ENCODE peak calls at places on chromosomes 13 and 19, in eight cellular contexts. One of them, this sample, is unnamed.

GRCh38 chr19:16274466-16274865 is 50.2 kb upstream of the KLF2 start:
- DNase-seq in fibroblast of the conjunctiva: no peak
- DNase-seq in effector memory CD8-positive, alpha-beta T cell: no peak
- DNase-seq in non-pigmented ciliary epithelial cell: no peak
- DNase-seq in NCI-H1105: no peak
- DNase-seq in stimulated activated CD8-positive, alpha-beta memory T cell treated with anti-CD3 and anti-CD28 coated beads, Interleukin-4, amount 100 ng/mL, for 4 hours: no peak
- DNase-seq in epithelial cell of esophagus: no peak
- DNase-seq in endothelial cell: no peak
- DNase-seq in this sample: no peak

GRCh38 chr13:110137677-110138008 is 169.3 kb downstream of the COL4A1 start:
- DNase-seq in endothelial cell: no peak
- DNase-seq in NCI-H1105: peak; percentile 82
- DNase-seq in stimulated activated CD8-positive, alpha-beta memory T cell treated with anti-CD3 and anti-CD28 coated beads, Interleukin-4, amount 100 ng/mL, for 4 hours: no peak
- DNase-seq in effector memory CD8-positive, alpha-beta T cell: no peak
- DNase-seq in non-pigmented ciliary epithelial cell: no peak
- DNase-seq in epithelial cell of esophagus: no peak
- DNase-seq in fibroblast of the conjunctiva: no peak
- DNase-seq in this sample: no peak

GRCh38 chr19:15469513-15470297 is 5.4 kb upstream of the RASAL3 start:
- DNase-seq in epithelial cell of esophagus: no peak
- DNase-seq in NCI-H1105: no peak
- DNase-seq in fibroblast of the conjunctiva: no peak
- DNase-seq in effector memory CD8-positive, alpha-beta T cell: no peak
- DNase-seq in stimulated activated CD8-positive, alpha-beta memory T cell treated with anti-CD3 and anti-CD28 coated beads, Interleukin-4, amount 100 ng/mL, for 4 hours: no peak
- DNase-seq in non-pigmented ciliary epithelial cell: no peak
- DNase-seq in endothelial cell: no peak
- DNase-seq in this sample: no peak

GRCh38 chr19:4988770-4989251 is 19.9 kb downstream of the KDM4B start:
- DNase-seq in NCI-H1105: no peak
- DNase-seq in non-pigmented ciliary epithelial cell: no peak
- DNase-seq in fibroblast of the conjunctiva: peak; percentile 24
- DNase-seq in epithelial cell of esophagus: peak; percentile 18
- DNase-seq in effector memory CD8-positive, alpha-beta T cell: no peak
- DNase-seq in stimulated activated CD8-positive, alpha-beta memory T cell treated with anti-CD3 and anti-CD28 coated beads, Interleukin-4, amount 100 ng/mL, for 4 hours: no peak
- DNase-seq in endothelial cell: no peak
- DNase-seq in this sample: peak; percentile 92

GRCh38 chr19:51365211-51366049 is 758 bp downstream of the ETFB start:
- DNase-seq in effector memory CD8-positive, alpha-beta T cell: no peak
- DNase-seq in NCI-H1105: no peak
- DNase-seq in epithelial cell of esophagus: peak; percentile 39
- DNase-seq in stimulated activated CD8-positive, alpha-beta memory T cell treated with anti-CD3 and anti-CD28 coated beads, Interleukin-4, amount 100 ng/mL, for 4 hours: no peak
- DNase-seq in endothelial cell: no peak
- DNase-seq in non-pigmented ciliary epithelial cell: no peak
- DNase-seq in fibroblast of the conjunctiva: no peak
- DNase-seq in this sample: no peak

GRCh38 chr13:47757681-47758080 is 243.4 kb downstream of the SUCLA2 start:
- DNase-seq in epithelial cell of esophagus: no peak
- DNase-seq in non-pigmented ciliary epithelial cell: no peak
- DNase-seq in fibroblast of the conjunctiva: no peak
- DNase-seq in NCI-H1105: no peak
- DNase-seq in effector memory CD8-positive, alpha-beta T cell: no peak
- DNase-seq in stimulated activated CD8-positive, alpha-beta memory T cell treated with anti-CD3 and anti-CD28 coated beads, Interleukin-4, amount 100 ng/mL, for 4 hours: no peak
- DNase-seq in endothelial cell: no peak
- DNase-seq in this sample: no peak

GRCh38 chr19:10968527-10969081 is 7.8 kb downstream of the SMARCA4 start:
- DNase-seq in fibroblast of the conjunctiva: no peak
- DNase-seq in non-pigmented ciliary epithelial cell: no peak
- DNase-seq in stimulated activated CD8-positive, alpha-beta memory T cell treated with anti-CD3 and anti-CD28 coated beads, Interleukin-4, amount 100 ng/mL, for 4 hours: no peak
- DNase-seq in effector memory CD8-positive, alpha-beta T cell: no peak
- DNase-seq in endothelial cell: no peak
- DNase-seq in epithelial cell of esophagus: no peak
- DNase-seq in NCI-H1105: peak; percentile 60
- DNase-seq in this sample: no peak

GRCh38 chr19:2609389-2610116 is 92.9 kb downstream of the GNG7 start:
- DNase-seq in stimulated activated CD8-positive, alpha-beta memory T cell treated with anti-CD3 and anti-CD28 coated beads, Interleukin-4, amount 100 ng/mL, for 4 hours: no peak
- DNase-seq in endothelial cell: no peak
- DNase-seq in NCI-H1105: no peak
- DNase-seq in non-pigmented ciliary epithelial cell: no peak
- DNase-seq in epithelial cell of esophagus: no peak
- DNase-seq in effector memory CD8-positive, alpha-beta T cell: no peak
- DNase-seq in fibroblast of the conjunctiva: no peak
- DNase-seq in this sample: peak; percentile 60

GRCh38 chr19:39870171-39870971 is 24.2 kb upstream of the FBL start:
- DNase-seq in NCI-H1105: peak; percentile 38
- DNase-seq in effector memory CD8-positive, alpha-beta T cell: no peak
- DNase-seq in epithelial cell of esophagus: no peak
- DNase-seq in stimulated activated CD8-positive, alpha-beta memory T cell treated with anti-CD3 and anti-CD28 coated beads, Interleukin-4, amount 100 ng/mL, for 4 hours: no peak
- DNase-seq in non-pigmented ciliary epithelial cell: no peak
- DNase-seq in endothelial cell: no peak
- DNase-seq in fibroblast of the conjunctiva: no peak
- DNase-seq in this sample: no peak

GRCh38 chr13:37479901-37480300 is 118.7 kb downstream of the POSTN start:
- DNase-seq in epithelial cell of esophagus: no peak
- DNase-seq in stimulated activated CD8-positive, alpha-beta memory T cell treated with anti-CD3 and anti-CD28 coated beads, Interleukin-4, amount 100 ng/mL, for 4 hours: no peak
- DNase-seq in fibroblast of the conjunctiva: no peak
- DNase-seq in non-pigmented ciliary epithelial cell: no peak
- DNase-seq in endothelial cell: no peak
- DNase-seq in effector memory CD8-positive, alpha-beta T cell: no peak
- DNase-seq in NCI-H1105: no peak
- DNase-seq in this sample: no peak

GRCh38 chr19:41616785-41617621 is 9.9 kb downstream of the CEACAM4 start:
- DNase-seq in epithelial cell of esophagus: peak; percentile 41
- DNase-seq in non-pigmented ciliary epithelial cell: no peak
- DNase-seq in endothelial cell: peak; percentile 69
- DNase-seq in effector memory CD8-positive, alpha-beta T cell: no peak
- DNase-seq in NCI-H1105: no peak
- DNase-seq in fibroblast of the conjunctiva: no peak
- DNase-seq in stimulated activated CD8-positive, alpha-beta memory T cell treated with anti-CD3 and anti-CD28 coated beads, Interleukin-4, amount 100 ng/mL, for 4 hours: no peak
- DNase-seq in this sample: no peak

GRCh38 chr19:54188224-54188871 is 1.0 kb downstream of the MBOAT7 start:
- DNase-seq in non-pigmented ciliary epithelial cell: no peak
- DNase-seq in stimulated activated CD8-positive, alpha-beta memory T cell treated with anti-CD3 and anti-CD28 coated beads, Interleukin-4, amount 100 ng/mL, for 4 hours: no peak
- DNase-seq in endothelial cell: no peak
- DNase-seq in NCI-H1105: no peak
- DNase-seq in epithelial cell of esophagus: peak; percentile 26
- DNase-seq in fibroblast of the conjunctiva: no peak
- DNase-seq in effector memory CD8-positive, alpha-beta T cell: no peak
- DNase-seq in this sample: no peak

GRCh38 chr19:5228490-5228889 is 112.1 kb downstream of the PTPRS start:
- DNase-seq in endothelial cell: no peak
- DNase-seq in effector memory CD8-positive, alpha-beta T cell: no peak
- DNase-seq in epithelial cell of esophagus: no peak
- DNase-seq in fibroblast of the conjunctiva: no peak
- DNase-seq in NCI-H1105: no peak
- DNase-seq in stimulated activated CD8-positive, alpha-beta memory T cell treated with anti-CD3 and anti-CD28 coated beads, Interleukin-4, amount 100 ng/mL, for 4 hours: no peak
- DNase-seq in non-pigmented ciliary epithelial cell: no peak
- DNase-seq in this sample: no peak

GRCh38 chr19:5024282-5024681 is 55.4 kb downstream of the KDM4B start:
- DNase-seq in NCI-H1105: no peak
- DNase-seq in endothelial cell: no peak
- DNase-seq in effector memory CD8-positive, alpha-beta T cell: no peak
- DNase-seq in non-pigmented ciliary epithelial cell: no peak
- DNase-seq in epithelial cell of esophagus: no peak
- DNase-seq in fibroblast of the conjunctiva: no peak
- DNase-seq in stimulated activated CD8-positive, alpha-beta memory T cell treated with anti-CD3 and anti-CD28 coated beads, Interleukin-4, amount 100 ng/mL, for 4 hours: no peak
- DNase-seq in this sample: no peak

GRCh38 chr13:65966991-65967451 is 1263.1 kb downstream of the PCDH9 start:
- DNase-seq in endothelial cell: no peak
- DNase-seq in effector memory CD8-positive, alpha-beta T cell: no peak
- DNase-seq in epithelial cell of esophagus: peak; percentile 59
- DNase-seq in fibroblast of the conjunctiva: no peak
- DNase-seq in NCI-H1105: no peak
- DNase-seq in stimulated activated CD8-positive, alpha-beta memory T cell treated with anti-CD3 and anti-CD28 coated beads, Interleukin-4, amount 100 ng/mL, for 4 hours: no peak
- DNase-seq in non-pigmented ciliary epithelial cell: no peak
- DNase-seq in this sample: no peak

GRCh38 chr13:45464141-45464686 is 525 bp upstream of the COG3 start:
- DNase-seq in non-pigmented ciliary epithelial cell: no peak
- DNase-seq in endothelial cell: no peak
- DNase-seq in effector memory CD8-positive, alpha-beta T cell: no peak
- DNase-seq in stimulated activated CD8-positive, alpha-beta memory T cell treated with anti-CD3 and anti-CD28 coated beads, Interleukin-4, amount 100 ng/mL, for 4 hours: no peak
- DNase-seq in epithelial cell of esophagus: no peak
- DNase-seq in fibroblast of the conjunctiva: no peak
- DNase-seq in NCI-H1105: no peak
- DNase-seq in this sample: no peak

GRCh38 chr19:5294403-5295160 is 46.0 kb downstream of the PTPRS start:
- DNase-seq in endothelial cell: no peak
- DNase-seq in effector memory CD8-positive, alpha-beta T cell: no peak
- DNase-seq in stimulated activated CD8-positive, alpha-beta memory T cell treated with anti-CD3 and anti-CD28 coated beads, Interleukin-4, amount 100 ng/mL, for 4 hours: no peak
- DNase-seq in epithelial cell of esophagus: no peak
- DNase-seq in fibroblast of the conjunctiva: no peak
- DNase-seq in NCI-H1105: no peak
- DNase-seq in non-pigmented ciliary epithelial cell: no peak
- DNase-seq in this sample: no peak

GRCh38 chr13:97568850-97569249 is 134.9 kb downstream of the RAP2A start:
- DNase-seq in NCI-H1105: no peak
- DNase-seq in non-pigmented ciliary epithelial cell: no peak
- DNase-seq in epithelial cell of esophagus: peak; percentile 45
- DNase-seq in stimulated activated CD8-positive, alpha-beta memory T cell treated with anti-CD3 and anti-CD28 coated beads, Interleukin-4, amount 100 ng/mL, for 4 hours: no peak
- DNase-seq in fibroblast of the conjunctiva: no peak
- DNase-seq in effector memory CD8-positive, alpha-beta T cell: no peak
- DNase-seq in endothelial cell: peak; percentile 56
- DNase-seq in this sample: no peak

GRCh38 chr19:48111280-48111679 is 663 bp upstream of the PLA2G4C start:
- DNase-seq in epithelial cell of esophagus: no peak
- DNase-seq in endothelial cell: no peak
- DNase-seq in effector memory CD8-positive, alpha-beta T cell: no peak
- DNase-seq in NCI-H1105: no peak
- DNase-seq in fibroblast of the conjunctiva: no peak
- DNase-seq in non-pigmented ciliary epithelial cell: no peak
- DNase-seq in stimulated activated CD8-positive, alpha-beta memory T cell treated with anti-CD3 and anti-CD28 coated beads, Interleukin-4, amount 100 ng/mL, for 4 hours: no peak
- DNase-seq in this sample: no peak

GRCh38 chr19:2711175-2711936 is 8.9 kb upstream of the GNG7 start:
- DNase-seq in endothelial cell: no peak
- DNase-seq in effector memory CD8-positive, alpha-beta T cell: no peak
- DNase-seq in fibroblast of the conjunctiva: no peak
- DNase-seq in stimulated activated CD8-positive, alpha-beta memory T cell treated with anti-CD3 and anti-CD28 coated beads, Interleukin-4, amount 100 ng/mL, for 4 hours: no peak
- DNase-seq in NCI-H1105: no peak
- DNase-seq in epithelial cell of esophagus: peak; percentile 19
- DNase-seq in non-pigmented ciliary epithelial cell: peak; percentile 43
- DNase-seq in this sample: no peak

GRCh38 chr19:38524994-38525634 is 91.6 kb downstream of the RYR1 start:
- DNase-seq in epithelial cell of esophagus: no peak
- DNase-seq in fibroblast of the conjunctiva: no peak
- DNase-seq in stimulated activated CD8-positive, alpha-beta memory T cell treated with anti-CD3 and anti-CD28 coated beads, Interleukin-4, amount 100 ng/mL, for 4 hours: no peak
- DNase-seq in endothelial cell: no peak
- DNase-seq in NCI-H1105: no peak
- DNase-seq in effector memory CD8-positive, alpha-beta T cell: no peak
- DNase-seq in non-pigmented ciliary epithelial cell: no peak
- DNase-seq in this sample: no peak

GRCh38 chr13:92103673-92104296 is 705.4 kb downstream of the GPC5 start:
- DNase-seq in NCI-H1105: no peak
- DNase-seq in endothelial cell: no peak
- DNase-seq in epithelial cell of esophagus: no peak
- DNase-seq in stimulated activated CD8-positive, alpha-beta memory T cell treated with anti-CD3 and anti-CD28 coated beads, Interleukin-4, amount 100 ng/mL, for 4 hours: no peak
- DNase-seq in fibroblast of the conjunctiva: no peak
- DNase-seq in non-pigmented ciliary epithelial cell: peak; percentile 5
- DNase-seq in effector memory CD8-positive, alpha-beta T cell: no peak
- DNase-seq in this sample: no peak

GRCh38 chr19:4910594-4911273 is 1.4 kb downstream of the UHRF1 start:
- DNase-seq in endothelial cell: no peak
- DNase-seq in NCI-H1105: no peak
- DNase-seq in fibroblast of the conjunctiva: no peak
- DNase-seq in epithelial cell of esophagus: peak; percentile 39
- DNase-seq in stimulated activated CD8-positive, alpha-beta memory T cell treated with anti-CD3 and anti-CD28 coated beads, Interleukin-4, amount 100 ng/mL, for 4 hours: no peak
- DNase-seq in non-pigmented ciliary epithelial cell: peak; percentile 57
- DNase-seq in effector memory CD8-positive, alpha-beta T cell: no peak
- DNase-seq in this sample: no peak

GRCh38 chr13:30615851-30616311 is 1.8 kb upstream of the USPL1 start:
- DNase-seq in fibroblast of the conjunctiva: peak; percentile 31
- DNase-seq in endothelial cell: no peak
- DNase-seq in epithelial cell of esophagus: peak; percentile 17
- DNase-seq in non-pigmented ciliary epithelial cell: no peak
- DNase-seq in NCI-H1105: no peak
- DNase-seq in stimulated activated CD8-positive, alpha-beta memory T cell treated with anti-CD3 and anti-CD28 coated beads, Interleukin-4, amount 100 ng/mL, for 4 hours: no peak
- DNase-seq in effector memory CD8-positive, alpha-beta T cell: no peak
- DNase-seq in this sample: no peak

GRCh38 chr13:114259974-114260373 is 21.4 kb upstream of the UPF3A start:
- DNase-seq in effector memory CD8-positive, alpha-beta T cell: no peak
- DNase-seq in endothelial cell: no peak
- DNase-seq in epithelial cell of esophagus: no peak
- DNase-seq in NCI-H1105: peak; percentile 58
- DNase-seq in non-pigmented ciliary epithelial cell: no peak
- DNase-seq in stimulated activated CD8-positive, alpha-beta memory T cell treated with anti-CD3 and anti-CD28 coated beads, Interleukin-4, amount 100 ng/mL, for 4 hours: no peak
- DNase-seq in fibroblast of the conjunctiva: no peak
- DNase-seq in this sample: no peak

GRCh38 chr13:46668302-46668720 is 115.3 kb downstream of the LRCH1 start:
- DNase-seq in stimulated activated CD8-positive, alpha-beta memory T cell treated with anti-CD3 and anti-CD28 coated beads, Interleukin-4, amount 100 ng/mL, for 4 hours: no peak
- DNase-seq in effector memory CD8-positive, alpha-beta T cell: no peak
- DNase-seq in endothelial cell: peak; percentile 20
- DNase-seq in NCI-H1105: no peak
- DNase-seq in fibroblast of the conjunctiva: peak; percentile 81
- DNase-seq in epithelial cell of esophagus: peak; percentile 48
- DNase-seq in non-pigmented ciliary epithelial cell: peak; percentile 64
- DNase-seq in this sample: no peak

GRCh38 chr19:58002384-58003152 is at the start of gene ZNF606:
- DNase-seq in fibroblast of the conjunctiva: peak; percentile 62
- DNase-seq in effector memory CD8-positive, alpha-beta T cell: peak; percentile 82
- DNase-seq in NCI-H1105: peak; percentile 77
- DNase-seq in epithelial cell of esophagus: peak; percentile 92
- DNase-seq in non-pigmented ciliary epithelial cell: peak; percentile 40
- DNase-seq in endothelial cell: peak; percentile 86
- DNase-seq in stimulated activated CD8-positive, alpha-beta memory T cell treated with anti-CD3 and anti-CD28 coated beads, Interleukin-4, amount 100 ng/mL, for 4 hours: peak; percentile 51
- DNase-seq in this sample: peak; percentile 25

GRCh38 chr19:17183858-17184271 is 31.3 kb upstream of the USE1 start:
- DNase-seq in endothelial cell: no peak
- DNase-seq in fibroblast of the conjunctiva: no peak
- DNase-seq in effector memory CD8-positive, alpha-beta T cell: no peak
- DNase-seq in non-pigmented ciliary epithelial cell: no peak
- DNase-seq in stimulated activated CD8-positive, alpha-beta memory T cell treated with anti-CD3 and anti-CD28 coated beads, Interleukin-4, amount 100 ng/mL, for 4 hours: no peak
- DNase-seq in NCI-H1105: no peak
- DNase-seq in epithelial cell of esophagus: no peak
- DNase-seq in this sample: no peak

GRCh38 chr13:48159436-48160225 is 64.7 kb upstream of the MED4 start:
- DNase-seq in non-pigmented ciliary epithelial cell: no peak
- DNase-seq in stimulated activated CD8-positive, alpha-beta memory T cell treated with anti-CD3 and anti-CD28 coated beads, Interleukin-4, amount 100 ng/mL, for 4 hours: no peak
- DNase-seq in effector memory CD8-positive, alpha-beta T cell: no peak
- DNase-seq in epithelial cell of esophagus: peak; percentile 77
- DNase-seq in endothelial cell: no peak
- DNase-seq in fibroblast of the conjunctiva: no peak
- DNase-seq in NCI-H1105: no peak
- DNase-seq in this sample: no peak

GRCh38 chr13:87208636-87209035 is 462.5 kb upstream of the SLITRK5 start:
- DNase-seq in non-pigmented ciliary epithelial cell: no peak
- DNase-seq in epithelial cell of esophagus: no peak
- DNase-seq in effector memory CD8-positive, alpha-beta T cell: no peak
- DNase-seq in stimulated activated CD8-positive, alpha-beta memory T cell treated with anti-CD3 and anti-CD28 coated beads, Interleukin-4, amount 100 ng/mL, for 4 hours: no peak
- DNase-seq in endothelial cell: no peak
- DNase-seq in fibroblast of the conjunctiva: no peak
- DNase-seq in NCI-H1105: no peak
- DNase-seq in this sample: no peak

GRCh38 chr13:113187263-113187669 is 21.2 kb downstream of the PCID2 start:
- DNase-seq in effector memory CD8-positive, alpha-beta T cell: no peak
- DNase-seq in NCI-H1105: no peak
- DNase-seq in fibroblast of the conjunctiva: peak; percentile 99
- DNase-seq in epithelial cell of esophagus: peak; percentile 99
- DNase-seq in non-pigmented ciliary epithelial cell: peak; percentile 98
- DNase-seq in stimulated activated CD8-positive, alpha-beta memory T cell treated with anti-CD3 and anti-CD28 coated beads, Interleukin-4, amount 100 ng/mL, for 4 hours: peak; percentile 31
- DNase-seq in endothelial cell: no peak
- DNase-seq in this sample: peak; percentile 87

GRCh38 chr13:59823495-59823894 is 340.2 kb downstream of the DIAPH3 start:
- DNase-seq in epithelial cell of esophagus: peak; percentile 70
- DNase-seq in stimulated activated CD8-positive, alpha-beta memory T cell treated with anti-CD3 and anti-CD28 coated beads, Interleukin-4, amount 100 ng/mL, for 4 hours: no peak
- DNase-seq in NCI-H1105: no peak
- DNase-seq in effector memory CD8-positive, alpha-beta T cell: no peak
- DNase-seq in non-pigmented ciliary epithelial cell: peak; percentile 61
- DNase-seq in endothelial cell: no peak
- DNase-seq in fibroblast of the conjunctiva: peak; percentile 17
- DNase-seq in this sample: no peak

This sample was measured in ascending aorta.